ENCODE peak calls at places on chromosomes 16 and 17, in five cellular contexts. M is WTC11, J is ACHN, Z is GM04504, H is mesothelial cell of epicardium. V is an unnamed sample.

GRCh38 chr17:66367112-66367511 is 64.7 kb downstream of the PRKCA start:
- DNase-seq in Z (no peak), H (no peak), J (no peak), M (no peak), V (no peak)

GRCh38 chr16:3553138-3553923 is 23.9 kb downstream of the NLRC3 start:
- DNase-seq in M (no peak), J (no peak), H (no peak), Z (no peak), V (no peak)

GRCh38 chr17:17236295-17237025 is 508 bp downstream of the FLCN start:
- DNase-seq in H (no peak), Z (peak), M (peak), J (peak), V (peak)

GRCh38 chr16:10122026-10122425 is 60.2 kb downstream of the GRIN2A start:
- DNase-seq in J (no peak), M (no peak), Z (no peak), H (no peak), V (no peak)

GRCh38 chr17:35889818-35890773 is 9.9 kb upstream of the CCL5 start:
- DNase-seq in M (no peak), H (peak), Z (no peak), J (no peak), V (no peak)

GRCh38 chr17:67707442-67707841 is 10.3 kb upstream of the NOL11 start:
- DNase-seq in H (no peak), J (no peak), M (no peak), Z (no peak), V (no peak)

GRCh38 chr17:20206068-20206467 is 196.9 kb downstream of the SPECC1 start:
- DNase-seq in J (peak), Z (no peak), M (no peak), H (no peak), V (no peak)

GRCh38 chr17:64345691-64346376 is 44.8 kb downstream of the PECAM1 start:
- DNase-seq in J (no peak), Z (no peak), H (no peak), M (no peak), V (no peak)

GRCh38 chr17:63978266-63979200 is 5.8 kb upstream of the SCN4A start:
- DNase-seq in H (no peak), M (no peak), J (no peak), Z (no peak), V (no peak)

GRCh38 chr16:4386452-4386813 is 14.8 kb downstream of the VASN start:
- DNase-seq in J (no peak), M (no peak), Z (no peak), H (no peak), V (no peak)

GRCh38 chr16:89412811-89413210 is 77.5 kb downstream of the ANKRD11 start:
- DNase-seq in M (no peak), H (no peak), Z (no peak), J (no peak), V (peak)

GRCh38 chr16:86166414-86166813 is 267.5 kb downstream of the IRF8 start:
- DNase-seq in J (no peak), M (no peak), Z (no peak), H (no peak), V (no peak)

GRCh38 chr16:4309102-4309832 is 6.6 kb upstream of the GLIS2 start:
- DNase-seq in J (no peak), H (no peak), Z (no peak), M (no peak), V (no peak)

GRCh38 chr16:30953511-30954124 is 3.9 kb upstream of the SETD1A start:
- DNase-seq in H (no peak), Z (peak), M (peak), J (peak), V (peak)

GRCh38 chr16:20300312-20301097 is 26.8 kb downstream of the GP2 start:
- DNase-seq in Z (peak), J (peak), H (no peak), M (peak), V (peak)

GRCh38 chr16:70770968-70771552 is 29.9 kb downstream of the VAC14 start:
- DNase-seq in J (peak), H (peak), M (peak), Z (no peak), V (peak)